ENCODE peak calls at places on chromosomes 6 and 20, in four cellular contexts. One of them, this sample, is unnamed.
A peak's percentile ranks its signal among the peaks of the same experiment; 100 is the strongest.

GRCh38 chr6:15481892-15482291 is 180.9 kb downstream of the DTNBP1 start:
- DNase-seq in ovary: no peak
- DNase-seq in fibroblast of the aortic adventitia: no peak
- DNase-seq in PC-9: no peak
- DNase-seq in this sample: no peak

GRCh38 chr20:58524814-58525213 is 9.6 kb upstream of the APCDD1L start:
- DNase-seq in PC-9: peak; percentile 56
- DNase-seq in ovary: no peak
- DNase-seq in fibroblast of the aortic adventitia: peak; percentile 76
- DNase-seq in this sample: no peak

GRCh38 chr6:111710911-111711310 is 105.2 kb upstream of the TRAF3IP2 start:
- DNase-seq in ovary: no peak
- DNase-seq in fibroblast of the aortic adventitia: peak; percentile 53
- DNase-seq in PC-9: no peak
- DNase-seq in this sample: no peak

GRCh38 chr6:8238772-8239683 is 136.7 kb upstream of the EEF1E1 start:
- DNase-seq in ovary: no peak
- DNase-seq in fibroblast of the aortic adventitia: no peak
- DNase-seq in PC-9: no peak
- DNase-seq in this sample: no peak

GRCh38 chr6:41040101-41040910 is 1.3 kb upstream of the UNC5CL start:
- DNase-seq in PC-9: peak; percentile 39
- DNase-seq in fibroblast of the aortic adventitia: no peak
- DNase-seq in ovary: no peak
- DNase-seq in this sample: peak; percentile 79

GRCh38 chr20:37336369-37337207 is 9.4 kb upstream of the SRC start:
- DNase-seq in ovary: peak; percentile 66
- DNase-seq in PC-9: no peak
- DNase-seq in fibroblast of the aortic adventitia: no peak
- DNase-seq in this sample: no peak

GRCh38 chr6:134787261-134787871 is 162.5 kb downstream of the ALDH8A1 start:
- DNase-seq in PC-9: peak; percentile 77
- DNase-seq in fibroblast of the aortic adventitia: peak; percentile 65
- DNase-seq in ovary: no peak
- DNase-seq in this sample: no peak

GRCh38 chr6:30793521-30794194 is 49.3 kb upstream of the IER3 start:
- DNase-seq in PC-9: no peak
- DNase-seq in ovary: no peak
- DNase-seq in fibroblast of the aortic adventitia: peak; percentile 58
- DNase-seq in this sample: no peak

GRCh38 chr6:90596967-90597539 is 10.2 kb upstream of the MAP3K7 start:
- DNase-seq in PC-9: no peak
- DNase-seq in fibroblast of the aortic adventitia: no peak
- DNase-seq in ovary: no peak
- DNase-seq in this sample: no peak

GRCh38 chr20:44633187-44633851 is 18.2 kb downstream of the ADA start:
- DNase-seq in fibroblast of the aortic adventitia: no peak
- DNase-seq in PC-9: no peak
- DNase-seq in ovary: no peak
- DNase-seq in this sample: no peak

GRCh38 chr20:32204485-32205115 is 2.9 kb downstream of the PLAGL2 start:
- DNase-seq in ovary: no peak
- DNase-seq in PC-9: peak; percentile 45
- DNase-seq in fibroblast of the aortic adventitia: no peak
- DNase-seq in this sample: no peak

GRCh38 chr20:59622496-59622895 is 18.2 kb downstream of the PHACTR3 start:
- DNase-seq in ovary: no peak
- DNase-seq in PC-9: no peak
- DNase-seq in fibroblast of the aortic adventitia: no peak
- DNase-seq in this sample: no peak

GRCh38 chr20:61387204-61387958 is 135.3 kb downstream of the CDH4 start:
- DNase-seq in ovary: no peak
- DNase-seq in PC-9: no peak
- DNase-seq in fibroblast of the aortic adventitia: peak; percentile 30
- DNase-seq in this sample: peak; percentile 37

GRCh38 chr6:12033770-12034169 is 21.7 kb downstream of the HIVEP1 start:
- DNase-seq in fibroblast of the aortic adventitia: peak; percentile 74
- DNase-seq in PC-9: peak; percentile 94
- DNase-seq in ovary: no peak
- DNase-seq in this sample: no peak

GRCh38 chr20:50690979-50691584 is at the start of gene RIPOR3:
- DNase-seq in ovary: peak; percentile 40
- DNase-seq in fibroblast of the aortic adventitia: no peak
- DNase-seq in PC-9: peak; percentile 4
- DNase-seq in this sample: no peak

GRCh38 chr6:111096246-111096645 is 8.9 kb downstream of the SLC16A10 start:
- DNase-seq in ovary: no peak
- DNase-seq in PC-9: no peak
- DNase-seq in fibroblast of the aortic adventitia: no peak
- DNase-seq in this sample: peak; percentile 91

GRCh38 chr6:154403803-154404202 is 47.2 kb upstream of the IPCEF1 start:
- DNase-seq in fibroblast of the aortic adventitia: peak; percentile 71
- DNase-seq in ovary: peak; percentile 35
- DNase-seq in PC-9: peak; percentile 39
- DNase-seq in this sample: peak; percentile 32

GRCh38 chr20:32902456-32903420 is 44.0 kb downstream of the EFCAB8 start:
- DNase-seq in PC-9: no peak
- DNase-seq in fibroblast of the aortic adventitia: peak; percentile 56
- DNase-seq in ovary: peak; percentile 23
- DNase-seq in this sample: peak; percentile 65

GRCh38 chr6:33813246-33813904 is 9.6 kb upstream of the MLN start:
- DNase-seq in fibroblast of the aortic adventitia: no peak
- DNase-seq in ovary: no peak
- DNase-seq in PC-9: no peak
- DNase-seq in this sample: no peak

GRCh38 chr6:16374796-16375195 is 136.4 kb downstream of the GMPR start:
- DNase-seq in PC-9: no peak
- DNase-seq in fibroblast of the aortic adventitia: no peak
- DNase-seq in ovary: no peak
- DNase-seq in this sample: no peak

DNA sequence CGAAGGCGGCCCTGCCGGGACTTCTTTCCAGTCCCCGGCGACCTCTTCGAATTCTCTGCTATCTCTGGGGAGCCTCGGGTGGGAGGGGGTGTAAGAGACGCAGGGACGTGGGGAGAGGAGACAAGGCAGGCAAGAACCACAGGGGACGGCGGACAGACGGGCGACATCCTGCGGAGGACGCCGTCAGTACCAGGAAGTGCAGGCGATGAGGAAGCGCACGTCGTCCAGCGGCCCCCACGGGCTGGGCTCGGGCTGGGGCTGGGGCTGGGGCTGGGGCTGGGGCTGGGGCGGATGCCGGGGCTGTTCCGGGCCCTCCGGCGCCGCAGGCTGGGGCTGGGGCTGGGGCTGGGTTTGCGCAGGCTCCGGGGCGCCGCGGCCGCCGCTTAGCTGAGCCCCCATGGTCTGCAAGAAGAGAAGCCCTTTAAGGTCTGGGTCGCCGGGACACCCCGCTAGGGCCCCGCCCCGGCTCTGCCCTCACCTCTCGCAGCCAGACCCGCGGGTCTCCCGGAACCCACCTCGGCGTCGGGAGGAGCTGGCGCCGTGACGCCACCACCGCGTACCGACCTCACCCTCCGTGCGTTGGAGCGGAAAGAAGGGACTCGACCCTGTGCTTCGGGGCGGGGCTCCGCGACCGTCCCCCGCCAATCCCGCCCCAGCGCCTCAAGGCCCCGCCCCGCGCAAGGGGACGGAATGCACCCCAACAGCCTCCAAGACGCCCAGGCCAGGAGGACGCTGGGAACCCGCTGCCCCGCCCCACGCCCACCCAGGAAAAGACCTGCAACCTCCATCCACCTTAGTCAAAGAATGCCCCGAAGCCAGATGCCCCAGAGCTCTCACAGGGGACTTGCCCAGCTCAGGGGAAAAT is at the start of gene MMP24OS:
- DNase-seq in PC-9: peak; percentile 77
- DNase-seq in fibroblast of the aortic adventitia: peak; percentile 74
- DNase-seq in ovary: peak; percentile 88
- DNase-seq in this sample: peak; percentile 92
- TF ChIP-seq CTCF in PC-9: no peak
- TF ChIP-seq CTCF in fibroblast of the aortic adventitia: peak; percentile 33
- TF ChIP-seq CTCF in ovary: peak; percentile 3
- TF ChIP-seq CTCF in this sample: peak; percentile 8

GRCh38 chr6:160102956-160103824 is 18.4 kb upstream of the SLC22A1 start:
- DNase-seq in PC-9: no peak
- DNase-seq in ovary: no peak
- DNase-seq in fibroblast of the aortic adventitia: peak; percentile 35
- DNase-seq in this sample: no peak
- TF ChIP-seq CTCF in PC-9: peak; percentile 45
- TF ChIP-seq CTCF in ovary: no peak
- TF ChIP-seq CTCF in fibroblast of the aortic adventitia: peak; percentile 48
- TF ChIP-seq CTCF in this sample: no peak

DNA sequence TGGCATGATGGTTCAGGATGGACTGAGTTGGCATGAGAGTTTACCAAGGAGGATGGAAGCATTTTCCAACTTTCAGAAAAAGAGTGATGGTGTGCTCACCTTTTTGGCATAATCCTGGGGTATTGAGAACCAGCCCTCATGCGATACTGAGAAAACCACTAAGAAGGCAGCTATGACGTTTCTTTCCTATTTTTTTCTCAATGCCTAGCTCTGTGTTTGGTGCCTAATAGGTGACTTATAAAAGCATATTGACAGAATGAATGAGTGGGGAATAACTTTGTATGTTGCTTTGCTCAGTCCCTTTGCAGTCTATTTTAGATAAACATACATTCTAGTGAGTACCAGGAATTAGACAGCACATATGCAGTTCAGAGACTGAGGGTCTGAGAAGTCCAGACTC is 816.3 kb downstream of the DHX35 start:
- DNase-seq in ovary: no peak
- DNase-seq in PC-9: no peak
- DNase-seq in fibroblast of the aortic adventitia: no peak
- DNase-seq in this sample: no peak
- TF ChIP-seq CTCF in ovary: no peak
- TF ChIP-seq CTCF in PC-9: no peak
- TF ChIP-seq CTCF in fibroblast of the aortic adventitia: no peak
- TF ChIP-seq CTCF in this sample: no peak

GRCh38 chr6:63816979-63817436 is 181.4 kb downstream of the PHF3 start:
- DNase-seq in PC-9: no peak
- DNase-seq in fibroblast of the aortic adventitia: peak; percentile 34
- DNase-seq in ovary: no peak
- DNase-seq in this sample: no peak

GRCh38 chr6:63816401-63816975 is 180.9 kb downstream of the PHF3 start:
- DNase-seq in PC-9: no peak
- DNase-seq in ovary: no peak
- DNase-seq in fibroblast of the aortic adventitia: peak; percentile 33
- DNase-seq in this sample: no peak

GRCh38 chr6:63817492-63818050 is 182.0 kb downstream of the PHF3 start:
- DNase-seq in fibroblast of the aortic adventitia: no peak
- DNase-seq in PC-9: no peak
- DNase-seq in ovary: no peak
- DNase-seq in this sample: no peak

GRCh38 chr6:63813531-63813930 is 177.9 kb downstream of the PHF3 start:
- DNase-seq in ovary: no peak
- DNase-seq in PC-9: no peak
- DNase-seq in fibroblast of the aortic adventitia: no peak
- DNase-seq in this sample: no peak

GRCh38 chr6:63814459-63814858 is 178.9 kb downstream of the PHF3 start:
- DNase-seq in PC-9: no peak
- DNase-seq in ovary: no peak
- DNase-seq in fibroblast of the aortic adventitia: no peak
- DNase-seq in this sample: no peak
- TF ChIP-seq CTCF in PC-9: no peak
- TF ChIP-seq CTCF in ovary: no peak
- TF ChIP-seq CTCF in fibroblast of the aortic adventitia: no peak
- TF ChIP-seq CTCF in this sample: no peak

GRCh38 chr6:156899532-156899931 is 122.4 kb downstream of the ARID1B start:
- DNase-seq in ovary: no peak
- DNase-seq in PC-9: no peak
- DNase-seq in fibroblast of the aortic adventitia: no peak
- DNase-seq in this sample: no peak
- TF ChIP-seq CTCF in ovary: no peak
- TF ChIP-seq CTCF in PC-9: no peak
- TF ChIP-seq CTCF in fibroblast of the aortic adventitia: no peak
- TF ChIP-seq CTCF in this sample: no peak

DNA sequence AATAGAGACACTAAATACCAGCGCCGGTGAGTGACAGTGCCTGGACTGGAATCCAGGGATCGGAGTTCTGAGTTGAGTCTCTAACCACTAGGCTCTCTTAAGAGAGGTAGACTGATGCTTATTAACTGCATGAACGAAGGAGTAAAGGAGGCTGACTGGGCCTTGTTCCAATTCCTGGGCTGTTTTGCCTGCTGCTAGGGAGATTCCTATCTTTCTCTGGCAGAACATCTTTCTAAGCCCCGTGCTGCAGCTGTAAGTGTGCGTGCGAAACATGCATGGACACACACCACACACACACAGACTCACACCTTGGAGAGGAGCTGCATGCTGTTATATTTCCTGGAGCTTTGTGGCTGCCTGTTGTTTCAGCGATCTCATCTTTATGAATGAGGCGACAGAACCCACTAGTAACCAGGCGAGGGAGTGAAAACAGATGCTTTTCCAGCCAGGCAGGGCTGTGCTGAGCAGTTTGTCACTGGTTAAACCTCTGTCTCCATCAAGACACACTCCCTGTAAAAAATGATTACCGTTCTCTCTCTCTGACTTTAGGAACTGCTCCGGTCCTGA is 157.3 kb upstream of the ZNF217 start:
- DNase-seq in fibroblast of the aortic adventitia: peak; percentile 72
- DNase-seq in PC-9: no peak
- DNase-seq in ovary: no peak
- DNase-seq in this sample: no peak
- TF ChIP-seq CTCF in fibroblast of the aortic adventitia: no peak
- TF ChIP-seq CTCF in PC-9: no peak
- TF ChIP-seq CTCF in ovary: no peak
- TF ChIP-seq CTCF in this sample: no peak

DNA sequence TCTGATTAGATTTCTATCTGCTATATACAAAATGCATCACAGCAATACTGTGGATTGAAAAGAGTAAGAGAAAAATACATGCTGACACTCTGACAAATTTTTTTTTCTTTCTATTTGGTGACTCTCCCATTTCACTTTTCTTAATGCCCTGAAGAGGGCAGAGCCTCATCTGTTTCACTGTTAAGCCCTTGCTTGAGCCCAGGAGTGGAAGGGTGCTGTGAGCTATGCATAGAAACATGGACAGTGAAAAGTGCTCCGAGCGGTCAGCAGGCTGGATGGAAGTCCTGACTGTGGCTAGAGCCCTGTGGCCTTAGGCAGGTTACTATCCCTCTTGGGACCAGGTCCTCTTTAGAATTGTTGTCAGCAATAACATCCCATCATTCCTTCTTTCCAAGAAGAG is 17.4 kb upstream of the CSE1L start:
- DNase-seq in PC-9: no peak
- DNase-seq in ovary: no peak
- DNase-seq in fibroblast of the aortic adventitia: peak; percentile 58
- DNase-seq in this sample: no peak
- TF ChIP-seq CTCF in PC-9: peak; percentile 54
- TF ChIP-seq CTCF in ovary: no peak
- TF ChIP-seq CTCF in fibroblast of the aortic adventitia: peak; percentile 58
- TF ChIP-seq CTCF in this sample: no peak

DNA sequence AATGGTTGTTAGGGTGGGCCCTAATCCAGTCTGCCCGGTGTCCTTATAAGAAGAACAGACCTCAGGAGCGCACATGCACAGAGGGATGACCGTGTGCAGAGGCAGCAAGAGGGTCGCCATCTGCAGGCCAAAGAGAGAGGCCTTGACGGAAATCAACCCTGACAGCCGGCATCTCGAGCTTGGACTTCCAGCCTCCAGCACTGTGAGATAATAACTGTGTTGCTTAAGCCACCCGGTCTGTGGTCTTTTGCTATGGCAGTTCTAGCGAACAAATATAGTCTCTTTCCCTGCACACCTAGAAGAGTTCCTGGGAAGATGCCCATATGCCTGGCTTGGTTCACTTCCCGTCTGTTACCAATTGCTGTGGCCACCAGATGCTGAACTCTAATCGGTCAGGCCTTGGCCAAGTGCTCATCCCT is 35.3 kb upstream of the PTGIS start:
- DNase-seq in PC-9: peak; percentile 62
- DNase-seq in ovary: no peak
- DNase-seq in fibroblast of the aortic adventitia: peak; percentile 76
- DNase-seq in this sample: peak; percentile 37
- TF ChIP-seq CTCF in PC-9: peak; percentile 43
- TF ChIP-seq CTCF in ovary: peak; percentile 24
- TF ChIP-seq CTCF in fibroblast of the aortic adventitia: peak; percentile 51
- TF ChIP-seq CTCF in this sample: no peak

This sample was measured in body of pancreas.